ENCODE peak calls at places on chromosomes 11 and 22, in eight cellular contexts. F is CD4-positive, alpha-beta T cell; N is posterior cingulate gyrus; R is stimulated activated CD4-positive, alpha-beta T cell treated with anti-CD3 and anti-CD28 coated beads, TNF-alpha, amount 100 ng/mL, for 4 hours; W is lower lobe of right lung; S is Caki2; C is HuH-7; X is Calu3. L is an unnamed sample.

GRCh38 chr11:130776044-130776390 is 140.3 kb downstream of the SNX19 start:
- DNase-seq in F (no peak), N (no peak), R (no peak), W (no peak), S (no peak), C (no peak), X (no peak), L (no peak)

GRCh38 chr11:95104121-95104830 is 14.6 kb downstream of the ENDOD1 start:
- DNase-seq in F (no peak), N (no peak), R (no peak), W (no peak), S (no peak), C (no peak), X (no peak), L (no peak)

GRCh38 chr11:74978041-74978440 is 10.7 kb upstream of the NEU3 start:
- DNase-seq in F (no peak), N (no peak), R (no peak), W (no peak), S (no peak), C (no peak), X (no peak), L (no peak)

GRCh38 chr22:28019360-28019759 is 100.3 kb upstream of the PITPNB start:
- DNase-seq in F (no peak), N (no peak), R (no peak), W (no peak), S (peak; percentile 67), C (no peak), X (no peak), L (no peak)

GRCh38 chr11:102940714-102941588 is 14.6 kb downstream of the MMP13 start:
- DNase-seq in F (peak; percentile 2), N (peak; percentile 14), R (no peak), W (no peak), S (peak; percentile 52), C (peak; percentile 38), X (peak; percentile 50), L (peak; percentile 16)

GRCh38 chr22:38187413-38188212 is 6.0 kb upstream of the PLA2G6 start:
- DNase-seq in F (no peak), N (no peak), R (no peak), W (no peak), S (no peak), C (no peak), X (no peak), L (no peak)

GRCh38 chr11:125401746-125402145 is 94.3 kb downstream of the FEZ1 start:
- DNase-seq in F (no peak), N (no peak), R (no peak), W (no peak), S (no peak), C (no peak), X (no peak), L (no peak)

GRCh38 chr11:85947431-85948272 is 92.5 kb downstream of the CCDC83 start:
- DNase-seq in F (no peak), N (no peak), R (no peak), W (no peak), S (peak; percentile 50), C (no peak), X (peak; percentile 43), L (peak; percentile 87)

GRCh38 chr11:76335827-76336226 is 45.1 kb downstream of the THAP12 start:
- DNase-seq in F (no peak), N (no peak), R (no peak), W (no peak), S (no peak), C (no peak), X (no peak), L (no peak)

GRCh38 chr11:31487848-31488247 is 21.6 kb downstream of the IMMP1L start:
- DNase-seq in F (no peak), N (no peak), R (no peak), W (no peak), S (peak; percentile 16), C (peak; percentile 15), X (peak; percentile 15), L (peak; percentile 19)

L was measured in putamen.